ENCODE peak calls at places on chromosomes 11 and 22, in eight cellular contexts. I, U, T, W, M, F, J and B are unnamed samples.

GRCh38 chr11:69817265-69818236 is 1.7 kb downstream of the FGF3 start:
- DNase-seq in U (peak), T (no peak), F (no peak), J (no peak), M (no peak), W (no peak), I (no peak), B (no peak)

GRCh38 chr22:19597399-19597735 is 73.2 kb upstream of the CLDN5 start:
- DNase-seq in T (no peak), M (no peak), F (no peak), I (no peak), W (peak), U (no peak), J (no peak), B (no peak)

GRCh38 chr11:6200975-6201374 is 2.0 kb downstream of the OR52W1 start:
- DNase-seq in J (no peak), T (peak), W (no peak), U (no peak), M (no peak), I (no peak), F (peak), B (no peak)

GRCh38 chr11:11028017-11028692 is 170.3 kb upstream of the ZBED5 start:
- DNase-seq in I (peak), M (peak), F (peak), W (peak), U (peak), J (peak), T (peak), B (no peak)

GRCh38 chr11:72758304-72758689 is 6.1 kb upstream of the ARAP1 start:
- DNase-seq in J (no peak), U (no peak), T (no peak), W (no peak), F (no peak), I (no peak), M (no peak), B (no peak)

GRCh38 chr11:2892215-2893020 is 6.8 kb upstream of the CDKN1C start:
- DNase-seq in M (peak), F (peak), I (peak), J (peak), T (no peak), W (peak), U (peak), B (no peak)

GRCh38 chr11:65709661-65710060 is 2.4 kb upstream of the KAT5 start:
- DNase-seq in I (no peak), U (no peak), F (no peak), J (no peak), M (no peak), T (no peak), W (no peak), B (no peak)

GRCh38 chr11:110367571-110367970 is 62.2 kb upstream of the FDX1 start:
- DNase-seq in F (no peak), M (no peak), I (no peak), W (no peak), T (no peak), J (no peak), U (peak), B (no peak)

GRCh38 chr11:2737226-2737590 is 37.4 kb upstream of the KCNQ1OT1 start:
- DNase-seq in J (no peak), M (no peak), U (peak), F (no peak), T (no peak), I (no peak), W (no peak), B (no peak)

GRCh38 chr11:11400121-11400520 is 47.1 kb upstream of the CSNK2A3 start:
- DNase-seq in U (no peak), F (no peak), I (no peak), M (no peak), T (no peak), J (no peak), W (no peak), B (no peak)